ENCODE peak calls at places on chromosomes 4 and X, in five cellular contexts. One of them, this sample, is unnamed.

GRCh38 chrX:103254171-103254824 is 657 bp downstream of the TCEAL8 start:
- DNase-seq in brain microvascular endothelial cell: peak
- DNase-seq in hepatocyte: peak
- DNase-seq in HCT116: peak
- DNase-seq in tibial artery: peak
- DNase-seq in this sample: no peak

GRCh38 chr4:48602222-48602621 is 112.2 kb downstream of the ZAR1 start:
- DNase-seq in HCT116: no peak
- DNase-seq in brain microvascular endothelial cell: peak
- DNase-seq in hepatocyte: no peak
- DNase-seq in tibial artery: no peak
- DNase-seq in this sample: peak

GRCh38 chr4:42566835-42567234 is 90.1 kb downstream of the ATP8A1 start:
- DNase-seq in hepatocyte: no peak
- DNase-seq in brain microvascular endothelial cell: no peak
- DNase-seq in tibial artery: no peak
- DNase-seq in HCT116: no peak
- DNase-seq in this sample: no peak

GRCh38 chrX:105150036-105150435 is 70.5 kb downstream of the TEX13A start:
- DNase-seq in HCT116: no peak
- DNase-seq in brain microvascular endothelial cell: no peak
- DNase-seq in tibial artery: no peak
- DNase-seq in hepatocyte: no peak
- DNase-seq in this sample: no peak

GRCh38 chr4:70718811-70719604 is 2.8 kb upstream of the RUFY3 start:
- DNase-seq in tibial artery: no peak
- DNase-seq in brain microvascular endothelial cell: no peak
- DNase-seq in HCT116: no peak
- DNase-seq in hepatocyte: no peak
- DNase-seq in this sample: no peak

GRCh38 chr4:177012918-177013545 is 220.3 kb upstream of the VEGFC start:
- DNase-seq in tibial artery: no peak
- DNase-seq in hepatocyte: no peak
- DNase-seq in HCT116: no peak
- DNase-seq in brain microvascular endothelial cell: no peak
- DNase-seq in this sample: no peak

GRCh38 chr4:165668694-165669093 is 204.3 kb upstream of the TLL1 start:
- DNase-seq in tibial artery: no peak
- DNase-seq in hepatocyte: no peak
- DNase-seq in brain microvascular endothelial cell: no peak
- DNase-seq in HCT116: no peak
- DNase-seq in this sample: no peak

GRCh38 chr4:122963222-122963621 is 40.8 kb upstream of the NUDT6 start:
- DNase-seq in HCT116: no peak
- DNase-seq in hepatocyte: no peak
- DNase-seq in tibial artery: no peak
- DNase-seq in brain microvascular endothelial cell: no peak
- DNase-seq in this sample: no peak

GRCh38 chrX:23901805-23902204 is 5.9 kb downstream of the APOO start:
- DNase-seq in brain microvascular endothelial cell: peak
- DNase-seq in tibial artery: peak
- DNase-seq in HCT116: peak
- DNase-seq in hepatocyte: peak
- DNase-seq in this sample: peak

GRCh38 chr4:115515379-115516171 is 402.2 kb upstream of the NDST4 start:
- DNase-seq in hepatocyte: no peak
- DNase-seq in tibial artery: no peak
- DNase-seq in HCT116: no peak
- DNase-seq in brain microvascular endothelial cell: no peak
- DNase-seq in this sample: no peak

GRCh38 chr4:76293705-76294274 is 12.7 kb upstream of the STBD1 start:
- DNase-seq in brain microvascular endothelial cell: no peak
- DNase-seq in hepatocyte: no peak
- DNase-seq in tibial artery: peak
- DNase-seq in HCT116: no peak
- DNase-seq in this sample: no peak

GRCh38 chr4:119286377-119287002 is 35.4 kb downstream of the FABP2 start:
- DNase-seq in brain microvascular endothelial cell: peak
- DNase-seq in hepatocyte: peak
- DNase-seq in tibial artery: no peak
- DNase-seq in HCT116: peak
- DNase-seq in this sample: peak

GRCh38 chr4:189533603-189534002 is 407.1 kb upstream of the FRG1 start:
- DNase-seq in tibial artery: no peak
- DNase-seq in brain microvascular endothelial cell: no peak
- DNase-seq in HCT116: no peak
- DNase-seq in hepatocyte: no peak
- DNase-seq in this sample: no peak

GRCh38 chr4:10186228-10187214 is 69.9 kb upstream of the WDR1 start:
- DNase-seq in brain microvascular endothelial cell: no peak
- DNase-seq in HCT116: no peak
- DNase-seq in hepatocyte: no peak
- DNase-seq in tibial artery: no peak
- DNase-seq in this sample: no peak

GRCh38 chr4:86043755-86044592 is 315.9 kb downstream of the MAPK10 start:
- DNase-seq in HCT116: peak
- DNase-seq in hepatocyte: peak
- DNase-seq in brain microvascular endothelial cell: peak
- DNase-seq in tibial artery: no peak
- DNase-seq in this sample: peak

GRCh38 chr4:125985856-125986255 is 671.1 kb downstream of the FAT4 start:
- DNase-seq in HCT116: no peak
- DNase-seq in hepatocyte: no peak
- DNase-seq in brain microvascular endothelial cell: no peak
- DNase-seq in tibial artery: no peak
- DNase-seq in this sample: no peak

GRCh38 chr4:2795558-2796260 is 2.8 kb downstream of the SH3BP2 start:
- DNase-seq in hepatocyte: peak
- DNase-seq in HCT116: no peak
- DNase-seq in tibial artery: peak
- DNase-seq in brain microvascular endothelial cell: no peak
- DNase-seq in this sample: no peak

GRCh38 chrX:26909728-26910127 is 553.4 kb downstream of the PPP4R3C start:
- DNase-seq in HCT116: no peak
- DNase-seq in hepatocyte: no peak
- DNase-seq in tibial artery: no peak
- DNase-seq in brain microvascular endothelial cell: no peak
- DNase-seq in this sample: no peak

GRCh38 chr4:98663226-98664006 is 5.0 kb upstream of the TSPAN5 start:
- DNase-seq in hepatocyte: no peak
- DNase-seq in HCT116: no peak
- DNase-seq in brain microvascular endothelial cell: no peak
- DNase-seq in tibial artery: peak
- DNase-seq in this sample: no peak

GRCh38 chrX:72713130-72713529 is 976 bp downstream of the PHKA1 start:
- DNase-seq in tibial artery: no peak
- DNase-seq in hepatocyte: no peak
- DNase-seq in HCT116: no peak
- DNase-seq in brain microvascular endothelial cell: no peak
- DNase-seq in this sample: no peak

GRCh38 chrX:134840370-134840769 is 150.4 kb upstream of the SMIM10 start:
- DNase-seq in hepatocyte: no peak
- DNase-seq in tibial artery: no peak
- DNase-seq in brain microvascular endothelial cell: no peak
- DNase-seq in HCT116: no peak
- DNase-seq in this sample: no peak

GRCh38 chr4:155906554-155907247 is 3.2 kb downstream of the TDO2 start:
- DNase-seq in hepatocyte: peak
- DNase-seq in tibial artery: peak
- DNase-seq in brain microvascular endothelial cell: peak
- DNase-seq in HCT116: no peak
- DNase-seq in this sample: peak

GRCh38 chr4:158411180-158411721 is 110.4 kb upstream of the RXFP1 start:
- DNase-seq in HCT116: no peak
- DNase-seq in brain microvascular endothelial cell: no peak
- DNase-seq in hepatocyte: no peak
- DNase-seq in tibial artery: no peak
- DNase-seq in this sample: no peak

GRCh38 chrX:48540015-48540350 is 469 bp downstream of the TBC1D25 start:
- DNase-seq in HCT116: peak
- DNase-seq in tibial artery: no peak
- DNase-seq in brain microvascular endothelial cell: peak
- DNase-seq in hepatocyte: peak
- DNase-seq in this sample: peak

GRCh38 chr4:167032876-167033275 is 201.4 kb downstream of the SPOCK3 start:
- DNase-seq in HCT116: no peak
- DNase-seq in brain microvascular endothelial cell: no peak
- DNase-seq in tibial artery: no peak
- DNase-seq in hepatocyte: no peak
- DNase-seq in this sample: no peak

GRCh38 chrX:104329731-104330130 is 75.0 kb upstream of the ESX1 start:
- DNase-seq in tibial artery: no peak
- DNase-seq in brain microvascular endothelial cell: no peak
- DNase-seq in hepatocyte: no peak
- DNase-seq in HCT116: no peak
- DNase-seq in this sample: no peak

GRCh38 chrX:84363674-84364073 is 138.6 kb downstream of the HDX start:
- DNase-seq in brain microvascular endothelial cell: no peak
- DNase-seq in hepatocyte: no peak
- DNase-seq in tibial artery: no peak
- DNase-seq in HCT116: no peak
- DNase-seq in this sample: peak

GRCh38 chr4:184417802-184418511 is 56.4 kb downstream of the IRF2 start:
- DNase-seq in HCT116: peak
- DNase-seq in hepatocyte: peak
- DNase-seq in tibial artery: no peak
- DNase-seq in brain microvascular endothelial cell: peak
- DNase-seq in this sample: peak

GRCh38 chr4:120293341-120293740 is 226.7 kb upstream of the MAD2L1 start:
- DNase-seq in tibial artery: no peak
- DNase-seq in brain microvascular endothelial cell: no peak
- DNase-seq in hepatocyte: no peak
- DNase-seq in HCT116: no peak
- DNase-seq in this sample: no peak

GRCh38 chr4:160611181-160611580 is 1508.3 kb downstream of the RAPGEF2 start:
- DNase-seq in HCT116: no peak
- DNase-seq in hepatocyte: no peak
- DNase-seq in tibial artery: no peak
- DNase-seq in brain microvascular endothelial cell: no peak
- DNase-seq in this sample: no peak

GRCh38 chr4:182560358-182560757 is 317.2 kb downstream of the TENM3 start:
- DNase-seq in brain microvascular endothelial cell: peak
- DNase-seq in HCT116: no peak
- DNase-seq in tibial artery: no peak
- DNase-seq in hepatocyte: peak
- DNase-seq in this sample: peak

GRCh38 chr4:127783026-127783769 is 1.1 kb downstream of the HSPA4L start:
- DNase-seq in brain microvascular endothelial cell: peak
- DNase-seq in HCT116: peak
- DNase-seq in tibial artery: peak
- DNase-seq in hepatocyte: peak
- DNase-seq in this sample: peak

GRCh38 chr4:127780598-127780997 is 1.5 kb upstream of the HSPA4L start:
- DNase-seq in HCT116: no peak
- DNase-seq in brain microvascular endothelial cell: no peak
- DNase-seq in tibial artery: no peak
- DNase-seq in hepatocyte: no peak
- DNase-seq in this sample: no peak

GRCh38 chr4:127782275-127783025 is at the start of gene HSPA4L:
- DNase-seq in brain microvascular endothelial cell: peak
- DNase-seq in HCT116: peak
- DNase-seq in hepatocyte: peak
- DNase-seq in tibial artery: peak
- DNase-seq in this sample: peak

GRCh38 chr4:127781303-127782024 is 658 bp upstream of the HSPA4L start:
- DNase-seq in brain microvascular endothelial cell: no peak
- DNase-seq in tibial artery: peak
- DNase-seq in hepatocyte: peak
- DNase-seq in HCT116: no peak
- DNase-seq in this sample: peak

GRCh38 chr4:127782025-127782274 is 172 bp upstream of the HSPA4L start:
- DNase-seq in HCT116: peak
- DNase-seq in brain microvascular endothelial cell: peak
- DNase-seq in tibial artery: peak
- DNase-seq in hepatocyte: peak
- DNase-seq in this sample: peak
- H3K27ac ChIP-seq in HCT116: peak
- H3K27ac ChIP-seq in brain microvascular endothelial cell: peak
- H3K27ac ChIP-seq in tibial artery: peak
- H3K27ac ChIP-seq in hepatocyte: peak
- H3K27ac ChIP-seq in this sample: peak

GRCh38 chrX:74925210-74926088 is at the start of gene NEXMIF:
- DNase-seq in HCT116: no peak
- DNase-seq in hepatocyte: no peak
- DNase-seq in tibial artery: no peak
- DNase-seq in brain microvascular endothelial cell: no peak
- DNase-seq in this sample: no peak
- H3K4me3 ChIP-seq in HCT116: no peak
- H3K4me3 ChIP-seq in hepatocyte: peak
- H3K4me3 ChIP-seq in tibial artery: peak
- H3K4me3 ChIP-seq in brain microvascular endothelial cell: peak
- H3K4me3 ChIP-seq in this sample: no peak

GRCh38 chr4:113209153-113209552 is 159.7 kb downstream of the ANK2 start:
- DNase-seq in HCT116: no peak
- DNase-seq in brain microvascular endothelial cell: no peak
- DNase-seq in hepatocyte: no peak
- DNase-seq in tibial artery: no peak
- DNase-seq in this sample: no peak

GRCh38 chr4:113212613-113213012 is 163.2 kb downstream of the ANK2 start:
- DNase-seq in hepatocyte: no peak
- DNase-seq in HCT116: no peak
- DNase-seq in brain microvascular endothelial cell: no peak
- DNase-seq in tibial artery: no peak
- DNase-seq in this sample: no peak

GRCh38 chr4:113209652-113210320 is 160.3 kb downstream of the ANK2 start:
- DNase-seq in HCT116: no peak
- DNase-seq in hepatocyte: no peak
- DNase-seq in brain microvascular endothelial cell: no peak
- DNase-seq in tibial artery: no peak
- DNase-seq in this sample: no peak
- H3K27ac ChIP-seq in HCT116: no peak
- H3K27ac ChIP-seq in hepatocyte: no peak
- H3K27ac ChIP-seq in brain microvascular endothelial cell: no peak
- H3K27ac ChIP-seq in tibial artery: no peak
- H3K27ac ChIP-seq in this sample: no peak

GRCh38 chrX:126165721-126166401 is at the start of gene DCAF12L2:
- DNase-seq in HCT116: no peak
- DNase-seq in tibial artery: no peak
- DNase-seq in brain microvascular endothelial cell: no peak
- DNase-seq in hepatocyte: peak
- DNase-seq in this sample: no peak
- H3K4me3 ChIP-seq in HCT116: no peak
- H3K4me3 ChIP-seq in tibial artery: peak
- H3K4me3 ChIP-seq in brain microvascular endothelial cell: no peak
- H3K4me3 ChIP-seq in hepatocyte: peak
- H3K4me3 ChIP-seq in this sample: no peak

This sample was measured in SJSA1.